ENCODE peak calls at places on chromosome 17, in four cellular contexts. E, J, X and Q are unnamed samples.

GRCh38 chr17:63700528-63701441 is 860 bp upstream of the LIMD2 start:
- DNase-seq in E (no peak), J (peak; percentile 27), X (no peak), Q (no peak)

GRCh38 chr17:68326681-68327080 is 35.4 kb downstream of the ARSG start:
- DNase-seq in J (no peak), E (no peak), X (no peak), Q (no peak)

GRCh38 chr17:30558313-30559195 is 81.3 kb downstream of the GOSR1 start:
- DNase-seq in X (no peak), E (no peak), J (peak; percentile 19), Q (no peak)

GRCh38 chr17:28896884-28897768 is at the start of gene FLOT2:
- DNase-seq in E (peak; percentile 91), J (peak; percentile 54), X (no peak), Q (peak; percentile 93)

GRCh38 chr17:80126449-80126715 is 20.5 kb downstream of the EIF4A3 start:
- DNase-seq in J (no peak), E (no peak), X (no peak), Q (no peak)

GRCh38 chr17:7223375-7223774 is 3.6 kb downstream of the ACADVL start:
- DNase-seq in X (no peak), E (no peak), J (no peak), Q (no peak)

GRCh38 chr17:57138956-57139576 is 54.0 kb downstream of the AKAP1 start:
- DNase-seq in X (no peak), E (no peak), J (no peak), Q (no peak)

GRCh38 chr17:18028684-18029540 is 10.1 kb downstream of the ATPAF2 start:
- DNase-seq in E (no peak), J (no peak), X (no peak), Q (no peak)

GRCh38 chr17:41967141-41967920 is 736 bp downstream of the CNP start:
- DNase-seq in X (peak; percentile 4), E (no peak), J (no peak), Q (no peak)

GRCh38 chr17:28282596-28282995 is 36.4 kb upstream of the TMEM97 start:
- DNase-seq in X (peak; percentile 21), E (no peak), J (no peak), Q (no peak)

GRCh38 chr17:51435641-51436091 is 175.3 kb downstream of the UTP18 start:
- DNase-seq in J (peak; percentile 80), X (peak; percentile 85), E (peak; percentile 42), Q (peak; percentile 75)

GRCh38 chr17:76924345-76925332 is 56.4 kb downstream of the MGAT5B start:
- DNase-seq in X (no peak), J (no peak), E (no peak), Q (no peak)

GRCh38 chr17:50830994-50831393 is 4.4 kb upstream of the WFIKKN2 start:
- DNase-seq in J (no peak), E (no peak), X (no peak), Q (no peak)

GRCh38 chr17:4605826-4606225 is 21.5 kb downstream of the SMTNL2 start:
- DNase-seq in J (no peak), X (no peak), E (no peak), Q (no peak)

GRCh38 chr17:64689106-64689505 is 27.0 kb upstream of the SMURF2 start:
- DNase-seq in E (no peak), X (no peak), J (no peak), Q (no peak)

GRCh38 chr17:65104973-65105372 is 32.2 kb upstream of the RGS9 start:
- DNase-seq in E (no peak), X (no peak), J (no peak), Q (no peak)

GRCh38 chr17:38341035-38341721 is 2.6 kb downstream of the GPR179 start:
- DNase-seq in E (peak; percentile 69), X (no peak), J (peak; percentile 85), Q (no peak)

GRCh38 chr17:19378416-19379293 is at the start of gene MAPK7:
- DNase-seq in X (no peak), E (peak; percentile 25), J (no peak), Q (no peak)

GRCh38 chr17:71402661-71403141 is 718.1 kb upstream of the SOX9 start:
- DNase-seq in X (no peak), E (no peak), J (no peak), Q (no peak)

GRCh38 chr17:4772235-4772613 is 538 bp downstream of the TM4SF5 start:
- DNase-seq in J (no peak), X (no peak), E (no peak), Q (no peak)

GRCh38 chr17:77537566-77537965 is 396.8 kb downstream of the SEC14L1 start:
- DNase-seq in J (no peak), E (no peak), X (no peak), Q (no peak)

GRCh38 chr17:21419299-21420239 is 43.4 kb downstream of the KCNJ12 start:
- DNase-seq in E (no peak), X (no peak), J (no peak), Q (no peak)

GRCh38 chr17:10117581-10118001 is 80.8 kb downstream of the GAS7 start:
- DNase-seq in E (no peak), X (no peak), J (no peak), Q (no peak)

GRCh38 chr17:42202696-42203095 is 8.4 kb upstream of the GHDC start:
- DNase-seq in E (no peak), J (no peak), X (no peak), Q (no peak)

GRCh38 chr17:2237521-2237921 is 66.1 kb downstream of the SMG6 start:
- DNase-seq in E (no peak), J (no peak), X (no peak), Q (no peak)
- H3K4me3 ChIP-seq in E (no peak overlapping the region), J (no peak overlapping the region), X (no peak overlapping the region), Q (no peak overlapping the region)

DNA sequence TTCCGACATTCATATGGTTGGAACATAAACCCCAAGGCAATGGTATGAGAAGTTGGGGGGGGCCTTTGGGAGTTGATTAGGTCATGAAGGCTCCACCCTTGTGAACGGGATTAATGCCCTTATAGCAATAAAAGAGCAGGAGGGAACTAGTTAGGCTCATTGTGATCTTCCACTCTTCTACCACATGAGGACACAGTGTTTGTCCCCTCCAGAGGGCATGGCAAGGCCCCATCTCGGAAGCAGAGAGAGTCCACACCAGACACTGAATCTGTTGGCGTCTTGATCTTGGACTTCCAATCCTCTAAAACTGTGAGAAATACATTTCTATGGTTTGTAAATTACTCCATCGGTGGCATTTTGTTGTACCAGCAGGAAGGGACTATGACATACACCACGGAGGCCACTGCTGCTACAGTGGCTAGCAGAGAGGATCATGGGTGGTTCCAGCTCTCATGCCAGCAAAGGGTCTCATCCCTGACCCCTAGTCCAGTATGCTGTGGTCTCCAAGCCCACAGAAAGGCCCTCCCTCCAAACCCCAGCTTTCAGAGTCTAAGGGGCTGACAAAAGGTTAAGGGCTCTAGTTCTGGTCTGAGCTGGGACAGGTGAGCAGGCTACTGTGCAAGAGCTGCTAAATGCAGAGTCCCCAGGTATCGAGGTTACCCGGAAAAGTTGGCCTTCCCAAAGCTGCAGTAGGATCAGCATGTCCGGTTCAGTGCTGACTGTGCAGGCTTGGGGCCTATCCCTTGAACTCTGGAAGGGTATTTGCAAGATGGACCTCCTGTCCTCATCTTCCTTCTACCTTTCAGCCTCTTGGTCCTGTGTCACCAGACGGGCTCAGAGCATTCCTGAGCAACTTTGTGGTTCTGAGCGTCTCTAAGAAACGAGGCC is 12.2 kb downstream of the CCR7 start:
- DNase-seq in J (peak; percentile 20), X (no peak), E (no peak), Q (peak; percentile 90)
- TF ChIP-seq POLR2AphosphoS5 in J (no peak), X (no peak), E (no peak), Q (no peak)

GRCh38 chr17:53631486-53631885 is 191.2 kb upstream of the KIF2B start:
- DNase-seq in J (no peak), X (no peak), E (no peak), Q (no peak)

GRCh38 chr17:53630115-53630514 is 192.6 kb upstream of the KIF2B start:
- DNase-seq in E (no peak), J (no peak), X (no peak), Q (no peak)

GRCh38 chr17:53628011-53628410 is 194.7 kb upstream of the KIF2B start:
- DNase-seq in E (no peak), J (no peak), X (no peak), Q (no peak)

GRCh38 chr17:53629188-53629587 is 193.5 kb upstream of the KIF2B start:
- DNase-seq in E (no peak), J (no peak), X (no peak), Q (no peak)

GRCh38 chr17:53630638-53631037 is 192.1 kb upstream of the KIF2B start:
- DNase-seq in J (no peak), X (no peak), E (no peak), Q (no peak)
- H3K27ac ChIP-seq in J (no peak overlapping the region), X (no peak overlapping the region), E (no peak overlapping the region), Q (no peak overlapping the region)

GRCh38 chr17:79077587-79077986 is 3.0 kb downstream of the ENGASE start:
- DNase-seq in E (no peak), X (no peak), J (no peak), Q (no peak)

GRCh38 chr17:79075861-79076406 is 1.3 kb downstream of the ENGASE start:
- DNase-seq in J (no peak), E (no peak), X (no peak), Q (no peak)

GRCh38 chr17:79074650-79075432 is at the start of gene ENGASE:
- DNase-seq in X (peak; percentile 92), J (peak; percentile 97), E (peak; percentile 93), Q (peak; percentile 98)

GRCh38 chr17:79073706-79074088 is 927 bp upstream of the ENGASE start:
- DNase-seq in J (no peak), X (no peak), E (peak; percentile 60), Q (no peak)

DNA sequence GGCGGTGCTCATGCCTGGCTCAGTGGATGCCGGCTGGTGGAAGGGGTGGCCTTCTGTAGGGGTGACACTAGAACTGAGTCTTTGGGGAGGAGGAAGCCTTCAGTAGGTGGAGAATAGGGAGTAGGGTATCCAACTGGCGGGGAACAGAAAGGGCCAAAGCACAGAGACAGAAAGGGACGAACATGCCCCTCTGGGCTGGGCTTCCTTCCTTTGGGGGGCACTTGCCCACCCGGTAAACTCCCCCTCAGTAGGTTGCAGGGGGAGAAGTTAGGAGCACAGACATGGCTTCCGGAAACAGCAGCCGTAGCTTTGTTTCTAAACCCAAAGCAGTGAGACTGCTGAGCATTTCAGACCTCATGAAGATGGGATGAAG is 795 bp downstream of the ENGASE start:
- DNase-seq in J (no peak), X (no peak), E (no peak), Q (no peak)
- H3K4me3 ChIP-seq in J (peak overlapping the region; percentile 92), X (peak overlapping the region; percentile 91), E (peak overlapping the region; percentile 90), Q (peak overlapping the region; percentile 92)

DNA sequence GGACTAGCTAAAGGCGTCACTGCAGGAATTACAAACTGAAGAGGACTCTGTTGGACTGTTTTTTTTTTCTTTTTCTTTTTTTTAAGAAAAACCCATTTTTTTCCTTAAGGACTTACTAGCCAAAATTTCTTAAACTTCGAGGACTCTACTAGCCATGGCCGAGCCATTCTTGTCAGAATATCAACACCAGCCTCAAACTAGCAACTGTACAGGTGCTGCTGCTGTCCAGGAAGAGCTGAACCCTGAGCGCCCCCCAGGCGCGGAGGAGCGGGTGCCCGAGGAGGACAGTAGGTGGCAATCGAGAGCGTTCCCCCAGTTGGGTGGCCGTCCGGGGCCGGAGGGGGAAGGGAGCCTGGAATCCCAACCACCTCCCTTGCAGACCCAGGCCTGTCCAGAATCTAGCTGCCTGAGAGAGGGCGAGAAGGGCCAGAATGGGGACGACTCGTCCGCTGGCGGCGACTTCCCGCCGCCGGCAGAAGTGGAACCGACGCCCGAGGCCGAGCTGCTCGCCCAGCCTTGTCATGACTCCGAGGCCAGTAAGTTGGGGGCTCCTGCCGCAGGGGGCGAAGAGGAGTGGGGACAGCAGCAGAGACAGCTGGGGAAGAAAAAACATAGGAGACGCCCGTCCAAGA is 878 bp downstream of the HEXIM1 start:
- DNase-seq in E (peak; percentile 83), X (peak; percentile 64), J (peak; percentile 80), Q (no peak)
- TF ChIP-seq POLR2AphosphoS5 in E (peak; percentile 67), X (no peak), J (peak; percentile 55), Q (peak; percentile 79)